ENCODE peak calls at places on chromosomes 5 and 9, in five cellular contexts. One of them, this sample, is unnamed.

GRCh38 chr9:124309665-124310064 is 51.9 kb downstream of the NEK6 start:
- DNase-seq in GM12878: no peak
- DNase-seq in HepG2: peak
- DNase-seq in K562: no peak
- DNase-seq in GM23338: peak
- DNase-seq in this sample: no peak

GRCh38 chr5:86909896-86910295 is 292.2 kb downstream of the COX7C start:
- DNase-seq in GM12878: no peak
- DNase-seq in K562: no peak
- DNase-seq in HepG2: no peak
- DNase-seq in GM23338: no peak
- DNase-seq in this sample: no peak

GRCh38 chr5:1075555-1075881 is 36.3 kb downstream of the SLC12A7 start:
- DNase-seq in GM23338: no peak
- DNase-seq in HepG2: no peak
- DNase-seq in GM12878: no peak
- DNase-seq in K562: no peak
- DNase-seq in this sample: no peak

GRCh38 chr5:36928947-36929346 is 52.4 kb downstream of the NIPBL start:
- DNase-seq in GM12878: no peak
- DNase-seq in HepG2: no peak
- DNase-seq in K562: no peak
- DNase-seq in GM23338: no peak
- DNase-seq in this sample: no peak

GRCh38 chr5:91419571-91420537 is 36.7 kb upstream of the ARRDC3 start:
- DNase-seq in HepG2: peak
- DNase-seq in GM12878: no peak
- DNase-seq in K562: peak
- DNase-seq in GM23338: peak
- DNase-seq in this sample: peak

GRCh38 chr5:171315386-171315891 is 6.4 kb downstream of the TLX3 start:
- DNase-seq in GM23338: peak
- DNase-seq in K562: no peak
- DNase-seq in GM12878: no peak
- DNase-seq in HepG2: no peak
- DNase-seq in this sample: peak

GRCh38 chr5:17096975-17097695 is 120.3 kb upstream of the BASP1 start:
- DNase-seq in HepG2: no peak
- DNase-seq in GM12878: no peak
- DNase-seq in K562: no peak
- DNase-seq in GM23338: peak
- DNase-seq in this sample: peak

GRCh38 chr5:14379739-14380497 is 201.7 kb upstream of the OTULINL start:
- DNase-seq in HepG2: no peak
- DNase-seq in GM23338: peak
- DNase-seq in GM12878: no peak
- DNase-seq in K562: peak
- DNase-seq in this sample: peak

GRCh38 chr5:78964889-78965288 is 20.2 kb downstream of the ARSB start:
- DNase-seq in HepG2: peak
- DNase-seq in K562: no peak
- DNase-seq in GM12878: no peak
- DNase-seq in GM23338: peak
- DNase-seq in this sample: no peak

GRCh38 chr9:133770076-133770777 is 32.1 kb upstream of the SARDH start:
- DNase-seq in K562: no peak
- DNase-seq in HepG2: no peak
- DNase-seq in GM23338: no peak
- DNase-seq in GM12878: no peak
- DNase-seq in this sample: peak

GRCh38 chr9:71748280-71748743 is 20.0 kb downstream of the CEMIP2 start:
- DNase-seq in HepG2: no peak
- DNase-seq in K562: no peak
- DNase-seq in GM12878: no peak
- DNase-seq in GM23338: no peak
- DNase-seq in this sample: no peak

GRCh38 chr5:142192799-142193428 is 84.3 kb downstream of the NDFIP1 start:
- DNase-seq in K562: no peak
- DNase-seq in GM12878: no peak
- DNase-seq in GM23338: no peak
- DNase-seq in HepG2: no peak
- DNase-seq in this sample: no peak

GRCh38 chr5:110413856-110414255 is 312.6 kb downstream of the TMEM232 start:
- DNase-seq in GM12878: no peak
- DNase-seq in GM23338: no peak
- DNase-seq in HepG2: no peak
- DNase-seq in K562: no peak
- DNase-seq in this sample: no peak

GRCh38 chr5:6408627-6409446 is 30.5 kb upstream of the MED10 start:
- DNase-seq in K562: peak
- DNase-seq in GM23338: no peak
- DNase-seq in GM12878: no peak
- DNase-seq in HepG2: no peak
- DNase-seq in this sample: no peak

GRCh38 chr9:108139900-108140299 is 650.3 kb upstream of the KLF4 start:
- DNase-seq in K562: no peak
- DNase-seq in GM23338: no peak
- DNase-seq in GM12878: no peak
- DNase-seq in HepG2: no peak
- DNase-seq in this sample: no peak

GRCh38 chr5:142201471-142201887 is 92.9 kb downstream of the NDFIP1 start:
- DNase-seq in HepG2: no peak
- DNase-seq in GM12878: no peak
- DNase-seq in GM23338: no peak
- DNase-seq in K562: no peak
- DNase-seq in this sample: no peak

GRCh38 chr5:181217111-181217804 is 5.8 kb upstream of the TRIM41 start:
- DNase-seq in HepG2: no peak
- DNase-seq in K562: peak
- DNase-seq in GM12878: peak
- DNase-seq in GM23338: peak
- DNase-seq in this sample: peak

GRCh38 chr9:128257086-128257825 is 18.6 kb downstream of the GOLGA2 start:
- DNase-seq in K562: no peak
- DNase-seq in GM12878: no peak
- DNase-seq in HepG2: no peak
- DNase-seq in GM23338: no peak
- DNase-seq in this sample: no peak

GRCh38 chr5:162068412-162068811 is 839 bp downstream of the GABRG2 start:
- DNase-seq in K562: no peak
- DNase-seq in GM12878: no peak
- DNase-seq in HepG2: peak
- DNase-seq in GM23338: peak
- DNase-seq in this sample: peak

GRCh38 chr9:125631391-125632085 is 75.5 kb downstream of the MAPKAP1 start:
- DNase-seq in GM23338: peak
- DNase-seq in GM12878: no peak
- DNase-seq in HepG2: peak
- DNase-seq in K562: peak
- DNase-seq in this sample: no peak
- TF ChIP-seq CREB1 in GM23338: no peak
- TF ChIP-seq CREB1 in GM12878: no peak
- TF ChIP-seq CREB1 in HepG2: no peak
- TF ChIP-seq CREB1 in K562: no peak
- TF ChIP-seq CREB1 in this sample: no peak

DNA sequence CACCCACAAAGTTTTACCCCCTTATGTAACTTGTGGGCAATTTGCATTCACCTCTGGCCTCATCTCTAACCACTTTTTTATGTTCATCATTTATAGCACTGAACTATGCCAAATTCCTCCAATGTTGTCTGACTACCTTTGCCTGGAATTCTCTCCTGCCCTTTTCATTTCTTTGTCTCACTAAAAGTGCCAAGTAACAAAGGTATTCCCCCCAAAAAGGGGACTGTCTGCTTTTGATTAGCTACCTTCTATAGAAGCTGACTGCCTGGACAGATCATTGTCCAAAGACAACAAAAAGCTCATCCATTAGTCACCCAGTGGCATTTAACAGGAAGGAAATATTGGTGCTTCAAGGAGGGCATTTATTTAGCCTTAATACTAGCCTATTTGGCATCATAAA is 189.9 kb upstream of the VCAN start:
- DNase-seq in HepG2: no peak
- DNase-seq in GM23338: no peak
- DNase-seq in K562: no peak
- DNase-seq in GM12878: no peak
- DNase-seq in this sample: no peak
- TF ChIP-seq CREB1 in HepG2: no peak
- TF ChIP-seq CREB1 in GM23338: no peak
- TF ChIP-seq CREB1 in K562: no peak
- TF ChIP-seq CREB1 in GM12878: no peak
- TF ChIP-seq CREB1 in this sample: no peak

GRCh38 chr5:67235399-67236110 is 39.0 kb upstream of the CD180 start:
- DNase-seq in GM12878: no peak
- DNase-seq in GM23338: no peak
- DNase-seq in K562: no peak
- DNase-seq in HepG2: peak
- DNase-seq in this sample: no peak
- TF ChIP-seq CREB1 in GM12878: no peak
- TF ChIP-seq CREB1 in GM23338: no peak
- TF ChIP-seq CREB1 in K562: no peak
- TF ChIP-seq CREB1 in HepG2: peak
- TF ChIP-seq CREB1 in this sample: no peak

DNA sequence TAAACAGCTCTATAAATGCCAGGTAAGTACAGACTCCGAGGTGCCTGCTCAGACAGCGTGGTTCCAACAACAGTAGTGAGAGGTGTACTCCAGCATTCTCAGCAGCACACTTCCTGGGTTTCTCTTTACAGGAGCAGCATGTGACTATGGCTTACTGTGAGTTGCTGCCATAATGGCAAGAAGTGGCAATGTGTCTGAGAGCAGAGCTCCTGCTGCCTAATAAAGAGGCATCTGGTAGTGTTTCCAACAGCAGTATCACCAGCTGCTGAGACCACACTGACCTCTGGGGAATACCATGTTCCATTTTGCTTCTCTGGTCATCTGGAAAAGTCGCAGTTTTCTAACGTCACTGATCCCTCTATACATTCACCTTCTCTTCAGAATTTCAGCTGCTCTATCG is 398.2 kb downstream of the SLCO4C1 start:
- DNase-seq in K562: no peak
- DNase-seq in HepG2: no peak
- DNase-seq in GM23338: peak
- DNase-seq in GM12878: peak
- DNase-seq in this sample: no peak
- TF ChIP-seq CREB1 in K562: no peak
- TF ChIP-seq CREB1 in HepG2: no peak
- TF ChIP-seq CREB1 in GM23338: no peak
- TF ChIP-seq CREB1 in GM12878: no peak
- TF ChIP-seq CREB1 in this sample: no peak

GRCh38 chr5:138654281-138654867 is 79.2 kb upstream of the HSPA9 start:
- DNase-seq in GM23338: no peak
- DNase-seq in GM12878: peak
- DNase-seq in K562: no peak
- DNase-seq in HepG2: no peak
- DNase-seq in this sample: no peak

GRCh38 chr5:138651767-138652117 is 76.5 kb upstream of the HSPA9 start:
- DNase-seq in HepG2: no peak
- DNase-seq in GM12878: no peak
- DNase-seq in K562: no peak
- DNase-seq in GM23338: peak
- DNase-seq in this sample: no peak

GRCh38 chr5:138655530-138656245 is 80.5 kb upstream of the HSPA9 start:
- DNase-seq in HepG2: peak
- DNase-seq in GM12878: no peak
- DNase-seq in K562: no peak
- DNase-seq in GM23338: no peak
- DNase-seq in this sample: no peak

GRCh38 chr5:138650999-138651766 is 76.0 kb upstream of the HSPA9 start:
- DNase-seq in GM12878: no peak
- DNase-seq in HepG2: no peak
- DNase-seq in GM23338: no peak
- DNase-seq in K562: no peak
- DNase-seq in this sample: no peak

GRCh38 chr5:138653502-138653901 is 78.3 kb upstream of the HSPA9 start:
- DNase-seq in HepG2: no peak
- DNase-seq in GM12878: no peak
- DNase-seq in K562: no peak
- DNase-seq in GM23338: peak
- DNase-seq in this sample: no peak
- TF ChIP-seq CREB1 in HepG2: no peak
- TF ChIP-seq CREB1 in GM12878: no peak
- TF ChIP-seq CREB1 in K562: no peak
- TF ChIP-seq CREB1 in GM23338: no peak
- TF ChIP-seq CREB1 in this sample: no peak

GRCh38 chr5:45411971-45412612 is 284.1 kb downstream of the HCN1 start:
- DNase-seq in GM12878: no peak
- DNase-seq in K562: no peak
- DNase-seq in HepG2: no peak
- DNase-seq in GM23338: no peak
- DNase-seq in this sample: no peak
- TF ChIP-seq CREB1 in GM12878: no peak
- TF ChIP-seq CREB1 in K562: no peak
- TF ChIP-seq CREB1 in HepG2: no peak
- TF ChIP-seq CREB1 in GM23338: no peak
- TF ChIP-seq CREB1 in this sample: no peak

This sample was measured in WTC11.